ENCODE peak calls at places on chromosomes 11 and 22, in six cellular contexts. E, W, L, G, V and I are unnamed samples.

GRCh38 chr11:2462986-2463765 is 18.4 kb downstream of the KCNQ1 start:
- DNase-seq in E (no peak), W (no peak), L (no peak), G (no peak), V (no peak), I (no peak)

GRCh38 chr11:104380358-104380757 is 216.4 kb upstream of the PDGFD start:
- DNase-seq in E (no peak), W (no peak), L (peak), G (no peak), V (no peak), I (no peak)

GRCh38 chr11:92687724-92688123 is 281.7 kb upstream of the MTNR1B start:
- DNase-seq in E (peak), W (peak), L (no peak), G (no peak), V (no peak), I (no peak)

GRCh38 chr11:94519478-94520084 is 7.3 kb downstream of the C11orf97 start:
- DNase-seq in E (peak), W (no peak), L (peak), G (peak), V (peak), I (peak)

GRCh38 chr22:36775589-36775965 is 342 bp downstream of the IFT27 start:
- DNase-seq in E (peak), W (peak), L (peak), G (peak), V (peak), I (peak)

GRCh38 chr11:123052884-123053721 is 8.8 kb downstream of the HSPA8 start:
- DNase-seq in E (no peak), W (no peak), L (no peak), G (no peak), V (no peak), I (no peak)

GRCh38 chr11:12287009-12287373 is 90.4 kb upstream of the PARVA start:
- DNase-seq in E (no peak), W (peak), L (peak), G (no peak), V (peak), I (peak)

GRCh38 chr11:27347949-27348879 is 14.8 kb downstream of the CCDC34 start:
- DNase-seq in E (peak), W (no peak), L (no peak), G (peak), V (no peak), I (peak)

GRCh38 chr11:41309111-41309522 is 150.3 kb downstream of the LRRC4C start:
- DNase-seq in E (peak), W (no peak), L (no peak), G (no peak), V (no peak), I (no peak)

GRCh38 chr11:115659061-115659963 is 155.1 kb upstream of the CADM1 start:
- DNase-seq in E (peak), W (peak), L (peak), G (peak), V (peak), I (peak)

GRCh38 chr11:128156486-128156885 is 430.9 kb downstream of the ETS1 start:
- DNase-seq in E (no peak), W (no peak), L (peak), G (peak), V (no peak), I (no peak)

GRCh38 chr22:37686002-37686982 is at the start of gene NOL12:
- DNase-seq in E (peak), W (peak), L (peak), G (peak), V (peak), I (peak)

GRCh38 chr11:27012254-27012921 is 18.5 kb downstream of the FIBIN start:
- DNase-seq in E (peak), W (peak), L (peak), G (peak), V (peak), I (peak)

GRCh38 chr11:118434553-118435232 is 1.6 kb upstream of the KMT2A start:
- DNase-seq in E (peak), W (peak), L (peak), G (peak), V (peak), I (peak)

GRCh38 chr22:38345782-38346181 is 28.5 kb upstream of the CSNK1E start:
- DNase-seq in E (no peak), W (no peak), L (no peak), G (no peak), V (no peak), I (no peak)

GRCh38 chr11:100080401-100080800 is 606.7 kb upstream of the ARHGAP42 start:
- DNase-seq in E (peak), W (no peak), L (no peak), G (peak), V (no peak), I (peak)

GRCh38 chr11:88799749-88800500 is 265.9 kb downstream of the GRM5 start:
- DNase-seq in E (no peak), W (no peak), L (peak), G (no peak), V (no peak), I (no peak)

GRCh38 chr11:116144387-116144958 is 628.3 kb downstream of the BUD13 start:
- DNase-seq in E (peak), W (no peak), L (no peak), G (peak), V (no peak), I (no peak)

GRCh38 chr11:133506551-133507094 is 25.7 kb downstream of the OPCML start:
- DNase-seq in E (no peak), W (no peak), L (no peak), G (no peak), V (no peak), I (no peak)

GRCh38 chr11:92227233-92227593 is 2.6 kb downstream of the FAT3 start:
- DNase-seq in E (peak), W (no peak), L (no peak), G (peak), V (no peak), I (peak)

GRCh38 chr22:43995798-43996169 is 28.3 kb upstream of the PARVB start:
- DNase-seq in E (no peak), W (no peak), L (no peak), G (no peak), V (no peak), I (no peak)

GRCh38 chr11:71432761-71433647 is 15.2 kb downstream of the DHCR7 start:
- DNase-seq in E (no peak), W (no peak), L (no peak), G (no peak), V (no peak), I (no peak)

GRCh38 chr11:44030276-44030932 is 17.4 kb upstream of the ACCSL start:
- DNase-seq in E (peak), W (no peak), L (peak), G (peak), V (peak), I (no peak)

GRCh38 chr11:66131937-66132632 is 62.0 kb downstream of the PACS1 start:
- DNase-seq in E (no peak), W (no peak), L (no peak), G (no peak), V (no peak), I (no peak)

GRCh38 chr11:8386134-8386864 is 122.6 kb upstream of the LMO1 start:
- DNase-seq in E (no peak), W (no peak), L (no peak), G (no peak), V (no peak), I (no peak)

GRCh38 chr11:133181672-133182071 is 350.6 kb downstream of the OPCML start:
- DNase-seq in E (no peak), W (no peak), L (no peak), G (no peak), V (no peak), I (no peak)

GRCh38 chr11:14902650-14903350 is 10.8 kb upstream of the CYP2R1 start:
- DNase-seq in E (no peak), W (peak), L (peak), G (no peak), V (no peak), I (peak)

GRCh38 chr11:124934862-124935547 is 842 bp downstream of the HEPACAM start:
- DNase-seq in E (peak), W (peak), L (peak), G (no peak), V (peak), I (no peak)

GRCh38 chr11:66339686-66340483 is 3.7 kb upstream of the RIN1 start:
- DNase-seq in E (no peak), W (no peak), L (no peak), G (no peak), V (no peak), I (no peak)

GRCh38 chr22:30702856-30703255 is 8.2 kb downstream of the OSBP2 start:
- DNase-seq in E (no peak), W (no peak), L (no peak), G (no peak), V (no peak), I (no peak)

GRCh38 chr11:130915556-130916237 is 582 bp downstream of the SNX19 start:
- DNase-seq in E (peak), W (no peak), L (no peak), G (no peak), V (no peak), I (no peak)

GRCh38 chr22:23263651-23264555 is 83.6 kb downstream of the BCR start:
- DNase-seq in E (no peak), W (peak), L (no peak), G (no peak), V (no peak), I (no peak)

GRCh38 chr22:47599753-47600152 is 837.3 kb downstream of the TBC1D22A start:
- DNase-seq in E (no peak), W (no peak), L (no peak), G (no peak), V (no peak), I (no peak)

GRCh38 chr11:122642472-122642922 is 13.0 kb upstream of the UBASH3B start:
- DNase-seq in E (no peak), W (peak), L (peak), G (no peak), V (peak), I (peak)

GRCh38 chr22:45804986-45805325 is 133.3 kb downstream of the ATXN10 start:
- DNase-seq in E (no peak), W (peak), L (peak), G (no peak), V (no peak), I (peak)

GRCh38 chr22:25081409-25081824 is 118.2 kb upstream of the CRYBB3 start:
- DNase-seq in E (peak), W (peak), L (no peak), G (peak), V (peak), I (peak)

GRCh38 chr11:4798427-4799183 is 5.6 kb downstream of the OR52R1 start:
- DNase-seq in E (no peak), W (no peak), L (no peak), G (no peak), V (no peak), I (no peak)

GRCh38 chr11:65258988-65259387 is 2.8 kb upstream of the POLA2 start:
- DNase-seq in E (no peak), W (no peak), L (no peak), G (no peak), V (no peak), I (no peak)

GRCh38 chr11:69370984-69371709 is 77.2 kb downstream of the MYEOV start:
- DNase-seq in E (no peak), W (no peak), L (no peak), G (no peak), V (no peak), I (no peak)

GRCh38 chr11:122893131-122893530 is 10.6 kb downstream of the JHY start:
- DNase-seq in E (no peak), W (no peak), L (no peak), G (no peak), V (no peak), I (peak)

DNA sequence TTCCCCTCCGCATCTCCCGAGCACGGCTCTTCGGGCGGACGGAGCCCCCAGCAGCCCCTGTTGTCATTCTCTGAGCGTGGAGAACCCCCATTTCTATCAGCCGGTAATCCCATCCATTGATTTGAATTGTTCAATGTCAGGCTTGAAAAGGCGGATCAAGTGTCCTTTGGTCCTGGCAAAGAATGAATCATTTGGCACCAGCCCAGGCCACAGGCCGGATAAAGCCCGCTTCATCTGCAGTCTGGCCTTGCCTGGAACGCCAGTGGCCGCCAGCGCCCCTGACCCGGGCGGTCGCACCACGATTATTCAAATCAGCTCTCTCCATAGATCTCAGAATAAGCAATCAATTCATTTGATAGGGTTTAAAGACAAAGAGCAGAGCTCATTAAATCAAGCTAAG is 188.9 kb downstream of the BRD1 start:
- DNase-seq in E (no peak), W (no peak), L (peak), G (peak), V (no peak), I (no peak)
- TF ChIP-seq EZH2 in E (no peak), W (no peak), L (no peak), G (no peak), V (no peak), I (no peak)

GRCh38 chr22:39530136-39530535 is 2.4 kb downstream of the RPS19BP1 start:
- DNase-seq in E (no peak), W (no peak), L (no peak), G (no peak), V (no peak), I (no peak)

GRCh38 chr22:39528681-39529486 is 3.7 kb downstream of the RPS19BP1 start:
- DNase-seq in E (peak), W (peak), L (peak), G (peak), V (peak), I (peak)

GRCh38 chr22:39530692-39531331 is 1.7 kb downstream of the RPS19BP1 start:
- DNase-seq in E (peak), W (no peak), L (no peak), G (peak), V (peak), I (peak)

GRCh38 chr22:39528080-39528661 is 4.4 kb downstream of the RPS19BP1 start:
- DNase-seq in E (no peak), W (no peak), L (no peak), G (no peak), V (no peak), I (peak)

GRCh38 chr22:39529487-39529851 is 3.1 kb downstream of the RPS19BP1 start:
- DNase-seq in E (no peak), W (no peak), L (no peak), G (no peak), V (no peak), I (no peak)
- H3K27ac ChIP-seq in E (peak), W (no peak), L (no peak), G (no peak), V (peak), I (no peak)

GRCh38 chr11:112614605-112615004 is 346.6 kb upstream of the NCAM1 start:
- DNase-seq in E (no peak), W (peak), L (no peak), G (no peak), V (no peak), I (no peak)
- H3K4me3 ChIP-seq in E (no peak), W (no peak), L (no peak), G (no peak), V (no peak), I (no peak)

DNA sequence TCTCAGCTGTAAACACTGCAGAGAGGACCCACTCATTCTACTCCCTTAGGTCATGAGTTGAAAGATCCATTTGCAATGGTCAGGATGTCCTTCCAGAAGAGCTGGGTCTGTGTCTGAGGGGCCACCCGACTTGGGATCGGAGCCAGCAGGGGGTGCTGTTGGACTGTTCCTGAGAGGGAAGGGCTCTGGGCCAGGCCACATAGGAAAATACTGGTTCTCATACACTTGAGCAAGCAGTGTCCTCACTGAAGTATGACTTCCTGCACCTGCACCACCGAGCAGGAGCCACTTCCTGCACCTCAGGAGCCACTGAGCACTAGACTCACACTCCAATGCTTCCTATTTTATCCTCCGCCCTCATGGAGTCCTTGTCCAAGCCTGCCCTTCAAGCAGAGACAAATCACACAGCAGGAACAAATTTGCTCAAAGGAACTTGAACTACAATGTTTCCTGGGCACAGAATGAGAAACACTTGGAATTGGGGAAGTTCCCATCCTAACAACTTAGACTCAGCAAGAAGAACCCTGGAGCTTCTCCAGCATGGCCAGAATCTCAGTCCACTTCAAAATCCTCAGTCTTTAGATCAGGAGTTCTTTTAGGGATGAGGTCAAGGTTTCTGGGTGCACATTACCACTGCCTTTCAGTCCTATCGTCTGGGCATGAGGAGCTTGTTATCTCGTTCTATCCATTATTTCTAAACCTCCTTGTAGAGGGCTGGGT is 36.6 kb upstream of the VPREB1 start:
- DNase-seq in E (peak), W (peak), L (peak), G (peak), V (peak), I (peak)
- TF ChIP-seq EZH2 in E (no peak), W (no peak), L (no peak), G (no peak), V (no peak), I (no peak)

GRCh38 chr22:42924436-42924835 is 67.4 kb upstream of the ARFGAP3 start:
- DNase-seq in E (no peak), W (no peak), L (no peak), G (no peak), V (no peak), I (no peak)
- H3K27ac ChIP-seq in E (peak), W (no peak), L (no peak), G (no peak), V (no peak), I (no peak)

DNA sequence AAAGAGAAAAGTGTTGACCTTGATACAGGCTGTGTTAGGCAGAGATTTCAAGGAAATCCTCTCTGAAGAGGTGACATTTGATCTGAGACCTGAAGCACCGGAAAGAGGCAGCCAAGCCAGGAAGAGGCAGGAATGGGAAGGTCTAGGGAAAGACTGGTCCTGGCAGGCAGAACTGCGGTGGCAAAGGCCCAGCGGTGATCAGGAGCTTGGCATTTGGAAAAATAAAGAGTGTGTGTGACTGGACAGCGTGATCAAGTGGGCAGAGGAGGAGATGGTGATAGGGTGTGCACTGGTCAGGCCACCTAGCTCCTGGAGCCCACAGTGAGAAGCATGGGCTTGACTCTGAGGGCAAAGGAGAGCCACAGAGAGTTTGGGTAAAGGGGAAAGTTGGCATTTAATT is 27.2 kb upstream of the GAB4 start:
- DNase-seq in E (no peak), W (peak), L (no peak), G (no peak), V (no peak), I (no peak)
- H3K4me3 ChIP-seq in E (no peak), W (no peak), L (no peak), G (no peak), V (no peak), I (no peak)

GRCh38 chr22:19149047-19149883 is 827 bp downstream of the GSC2 start:
- DNase-seq in E (peak), W (peak), L (peak), G (peak), V (no peak), I (no peak)

GRCh38 chr22:19151329-19152191 is 1.5 kb upstream of the GSC2 start:
- DNase-seq in E (no peak), W (no peak), L (no peak), G (no peak), V (no peak), I (no peak)

GRCh38 chr22:19149962-19150361 is at the start of gene GSC2:
- DNase-seq in E (no peak), W (no peak), L (no peak), G (peak), V (no peak), I (no peak)

GRCh38 chr22:19148417-19149046 is 1.6 kb downstream of the GSC2 start:
- DNase-seq in E (peak), W (no peak), L (no peak), G (no peak), V (no peak), I (no peak)

GRCh38 chr22:19150482-19151328 is 613 bp upstream of the GSC2 start:
- DNase-seq in E (no peak), W (no peak), L (no peak), G (no peak), V (no peak), I (no peak)
- TF ChIP-seq EZH2 in E (peak), W (peak), L (peak), G (peak), V (peak), I (peak)